ENCODE peak calls at places on chromosomes 2 and 18, in nine cellular contexts. J is NCI-H1436, N is RPMI8226, B is NCI-H748 treated with DMSO at 0.1 percent for 48 hours, A is neural crest cell, G is caudate nucleus, S is RPMI7951, P is heart right ventricle, Z is cardiac septum. O is an unnamed sample.

GRCh38 chr2:30481323-30481800 is 34.3 kb downstream of the LCLAT1 start:
- DNase-seq in S (peak), G (no peak), N (peak), B (no peak), A (no peak), J (no peak), P (peak), Z (no peak), O (no peak)

GRCh38 chr2:234458466-234458865 is 38.4 kb downstream of the ARL4C start:
- DNase-seq in N (no peak), B (no peak), J (no peak), A (no peak), S (no peak), Z (peak), P (no peak), G (no peak), O (no peak)

GRCh38 chr18:54766631-54767030 is 61.6 kb upstream of the RAB27B start:
- DNase-seq in Z (no peak), J (no peak), P (no peak), N (no peak), S (no peak), G (no peak), B (no peak), A (no peak), O (no peak)

GRCh38 chr2:204453730-204454167 is 91.5 kb upstream of the PARD3B start:
- DNase-seq in A (peak), Z (no peak), B (no peak), P (peak), G (no peak), J (no peak), S (peak), N (peak), O (no peak)

GRCh38 chr18:41940506-41941215 is 14.4 kb upstream of the PIK3C3 start:
- DNase-seq in J (no peak), G (no peak), N (no peak), Z (no peak), A (no peak), P (no peak), B (no peak), S (peak), O (no peak)

GRCh38 chr2:64291181-64291580 is 147.0 kb upstream of the PELI1 start:
- DNase-seq in N (no peak), S (peak), G (no peak), P (no peak), Z (no peak), B (no peak), J (no peak), A (no peak), O (no peak)

GRCh38 chr18:58580623-58581022 is 48.3 kb downstream of the ALPK2 start:
- DNase-seq in N (no peak), A (no peak), J (no peak), G (no peak), B (no peak), Z (no peak), S (peak), P (no peak), O (no peak)

GRCh38 chr2:200765139-200765951 is 46.4 kb upstream of the BZW1 start:
- DNase-seq in A (no peak), S (peak), B (no peak), Z (no peak), P (no peak), N (no peak), G (no peak), J (no peak), O (no peak)

GRCh38 chr2:210432633-210433032 is 43.9 kb downstream of the LANCL1 start:
- DNase-seq in J (no peak), P (no peak), B (no peak), N (no peak), G (no peak), Z (no peak), A (no peak), S (no peak), O (no peak)

GRCh38 chr2:2640818-2641217 is 309.7 kb upstream of the MYT1L start:
- DNase-seq in P (no peak), B (no peak), J (no peak), Z (no peak), N (peak), A (no peak), S (no peak), G (no peak), O (no peak)

GRCh38 chr2:111169268-111169667 is 48.6 kb downstream of the BCL2L11 start:
- DNase-seq in B (no peak), A (no peak), P (no peak), Z (no peak), N (no peak), G (no peak), J (no peak), S (no peak), O (no peak)

GRCh38 chr2:94999431-94999883 is 26.1 kb upstream of the MAL start:
- DNase-seq in J (no peak), A (no peak), B (no peak), P (no peak), N (no peak), Z (peak), S (no peak), G (no peak), O (no peak)

GRCh38 chr2:68834737-68835136 is 36.5 kb downstream of the BMP10 start:
- DNase-seq in P (no peak), A (no peak), J (no peak), S (no peak), Z (no peak), G (no peak), N (no peak), B (no peak), O (no peak)

GRCh38 chr2:119683074-119683716 is 4.2 kb downstream of the TMEM177 start:
- DNase-seq in Z (peak), A (no peak), G (no peak), N (no peak), J (no peak), S (no peak), B (no peak), P (no peak), O (no peak)

GRCh38 chr2:60551241-60552095 is 2.0 kb downstream of the BCL11A start:
- DNase-seq in S (no peak), G (peak), A (no peak), N (peak), Z (no peak), J (no peak), B (no peak), P (peak), O (peak)

GRCh38 chr2:86069783-86070339 is 35.8 kb downstream of the POLR1A start:
- DNase-seq in N (no peak), A (no peak), S (no peak), Z (no peak), G (no peak), B (no peak), P (no peak), J (no peak), O (no peak)

GRCh38 chr18:24560511-24560981 is 100.1 kb downstream of the HRH4 start:
- DNase-seq in N (no peak), B (no peak), G (no peak), P (no peak), Z (no peak), A (no peak), S (peak), J (no peak), O (no peak)

GRCh38 chr18:55405655-55406373 is 182.2 kb downstream of the TCF4 start:
- DNase-seq in J (peak), B (peak), S (peak), A (no peak), P (peak), G (no peak), N (no peak), Z (peak), O (no peak)

GRCh38 chr2:44291281-44292248 is 16.3 kb downstream of the SLC3A1 start:
- DNase-seq in N (peak), G (peak), P (no peak), S (peak), B (no peak), J (peak), A (no peak), Z (no peak), O (no peak)

GRCh38 chr2:29314816-29315571 is 199.8 kb downstream of the CLIP4 start:
- DNase-seq in N (peak), B (no peak), Z (no peak), G (no peak), S (peak), J (peak), P (no peak), A (peak), O (peak)

GRCh38 chr2:237432484-237433092 is 18.6 kb upstream of the COL6A3 start:
- DNase-seq in Z (no peak), G (no peak), B (no peak), N (no peak), A (no peak), P (no peak), S (peak), J (no peak), O (no peak)

GRCh38 chr2:69200107-69200520 is 186.9 kb downstream of the GFPT1 start:
- DNase-seq in G (no peak), Z (no peak), N (no peak), A (no peak), P (no peak), B (no peak), J (no peak), S (peak), O (no peak)

GRCh38 chr2:102809291-102810189 is 47.7 kb downstream of the TMEM182 start:
- DNase-seq in Z (no peak), N (no peak), B (no peak), S (no peak), P (no peak), A (no peak), J (no peak), G (no peak), O (no peak)

GRCh38 chr2:85772019-85772745 is 18.4 kb downstream of the ATOH8 start:
- DNase-seq in B (peak), A (peak), N (peak), Z (peak), G (peak), J (peak), P (peak), S (peak), O (no peak)

GRCh38 chr18:58541789-58542425 is 87.0 kb downstream of the ALPK2 start:
- DNase-seq in N (peak), A (no peak), S (peak), G (no peak), J (no peak), B (no peak), Z (no peak), P (no peak), O (peak)

GRCh38 chr2:148756292-148756975 is 111.9 kb downstream of the EPC2 start:
- DNase-seq in P (no peak), Z (no peak), G (no peak), S (peak), A (no peak), B (no peak), J (no peak), N (no peak), O (no peak)